ENCODE peak calls at places on chromosomes 13 and 19, in nine cellular contexts. One of them, this sample, is unnamed.

GRCh38 chr13:24923305-24923640 is 159.3 kb downstream of the RNF17 start:
- DNase-seq in GM20000: peak
- DNase-seq in neural crest cell: no peak
- DNase-seq in smooth muscle cell of the brain vasculature: peak
- DNase-seq in T-helper 9 cell: no peak
- DNase-seq in NCI-H1694 treated with DMSO at 0.1 percent for 48 hours: peak
- DNase-seq in activated naive CD4-positive, alpha-beta T cell treated with anti-CD3 and anti-CD28 coated beads, Interleukin-2, amount 10 ng/mL, durations not matched to agents 7 days and 5 days: peak
- DNase-seq in nephron progenitor cell: no peak
- DNase-seq in WTC11: no peak
- DNase-seq in this sample: no peak

GRCh38 chr19:12628040-12629022 is 17.6 kb downstream of the ZNF791 start:
- DNase-seq in WTC11: no peak
- DNase-seq in smooth muscle cell of the brain vasculature: no peak
- DNase-seq in NCI-H1694 treated with DMSO at 0.1 percent for 48 hours: no peak
- DNase-seq in GM20000: no peak
- DNase-seq in T-helper 9 cell: no peak
- DNase-seq in neural crest cell: no peak
- DNase-seq in activated naive CD4-positive, alpha-beta T cell treated with anti-CD3 and anti-CD28 coated beads, Interleukin-2, amount 10 ng/mL, durations not matched to agents 7 days and 5 days: no peak
- DNase-seq in nephron progenitor cell: no peak
- DNase-seq in this sample: no peak

GRCh38 chr19:33634361-33635091 is 12.8 kb downstream of the CHST8 start:
- DNase-seq in T-helper 9 cell: no peak
- DNase-seq in nephron progenitor cell: no peak
- DNase-seq in smooth muscle cell of the brain vasculature: no peak
- DNase-seq in GM20000: no peak
- DNase-seq in neural crest cell: no peak
- DNase-seq in WTC11: no peak
- DNase-seq in activated naive CD4-positive, alpha-beta T cell treated with anti-CD3 and anti-CD28 coated beads, Interleukin-2, amount 10 ng/mL, durations not matched to agents 7 days and 5 days: no peak
- DNase-seq in NCI-H1694 treated with DMSO at 0.1 percent for 48 hours: no peak
- DNase-seq in this sample: peak

GRCh38 chr13:30042891-30043630 is 192.6 kb upstream of the UBL3 start:
- DNase-seq in NCI-H1694 treated with DMSO at 0.1 percent for 48 hours: no peak
- DNase-seq in GM20000: no peak
- DNase-seq in nephron progenitor cell: no peak
- DNase-seq in WTC11: no peak
- DNase-seq in T-helper 9 cell: no peak
- DNase-seq in neural crest cell: no peak
- DNase-seq in smooth muscle cell of the brain vasculature: no peak
- DNase-seq in activated naive CD4-positive, alpha-beta T cell treated with anti-CD3 and anti-CD28 coated beads, Interleukin-2, amount 10 ng/mL, durations not matched to agents 7 days and 5 days: no peak
- DNase-seq in this sample: no peak

GRCh38 chr13:61162636-61163035 is 253.0 kb downstream of the PCDH20 start:
- DNase-seq in WTC11: no peak
- DNase-seq in NCI-H1694 treated with DMSO at 0.1 percent for 48 hours: no peak
- DNase-seq in smooth muscle cell of the brain vasculature: no peak
- DNase-seq in activated naive CD4-positive, alpha-beta T cell treated with anti-CD3 and anti-CD28 coated beads, Interleukin-2, amount 10 ng/mL, durations not matched to agents 7 days and 5 days: no peak
- DNase-seq in nephron progenitor cell: no peak
- DNase-seq in neural crest cell: no peak
- DNase-seq in GM20000: no peak
- DNase-seq in T-helper 9 cell: no peak
- DNase-seq in this sample: no peak

GRCh38 chr13:85019121-85019520 is 780.1 kb downstream of the SLITRK6 start:
- DNase-seq in neural crest cell: no peak
- DNase-seq in T-helper 9 cell: no peak
- DNase-seq in NCI-H1694 treated with DMSO at 0.1 percent for 48 hours: no peak
- DNase-seq in smooth muscle cell of the brain vasculature: no peak
- DNase-seq in nephron progenitor cell: no peak
- DNase-seq in GM20000: no peak
- DNase-seq in WTC11: no peak
- DNase-seq in activated naive CD4-positive, alpha-beta T cell treated with anti-CD3 and anti-CD28 coated beads, Interleukin-2, amount 10 ng/mL, durations not matched to agents 7 days and 5 days: no peak
- DNase-seq in this sample: no peak

GRCh38 chr13:109628251-109628699 is 158.1 kb downstream of the IRS2 start:
- DNase-seq in T-helper 9 cell: no peak
- DNase-seq in WTC11: no peak
- DNase-seq in activated naive CD4-positive, alpha-beta T cell treated with anti-CD3 and anti-CD28 coated beads, Interleukin-2, amount 10 ng/mL, durations not matched to agents 7 days and 5 days: no peak
- DNase-seq in smooth muscle cell of the brain vasculature: no peak
- DNase-seq in neural crest cell: no peak
- DNase-seq in nephron progenitor cell: no peak
- DNase-seq in GM20000: no peak
- DNase-seq in NCI-H1694 treated with DMSO at 0.1 percent for 48 hours: no peak
- DNase-seq in this sample: no peak

GRCh38 chr13:32956595-32956933 is 59.7 kb upstream of the KL start:
- DNase-seq in neural crest cell: no peak
- DNase-seq in WTC11: no peak
- DNase-seq in smooth muscle cell of the brain vasculature: no peak
- DNase-seq in activated naive CD4-positive, alpha-beta T cell treated with anti-CD3 and anti-CD28 coated beads, Interleukin-2, amount 10 ng/mL, durations not matched to agents 7 days and 5 days: no peak
- DNase-seq in GM20000: no peak
- DNase-seq in T-helper 9 cell: no peak
- DNase-seq in NCI-H1694 treated with DMSO at 0.1 percent for 48 hours: no peak
- DNase-seq in nephron progenitor cell: no peak
- DNase-seq in this sample: no peak

GRCh38 chr13:84917252-84917878 is 881.9 kb downstream of the SLITRK6 start:
- DNase-seq in NCI-H1694 treated with DMSO at 0.1 percent for 48 hours: peak
- DNase-seq in neural crest cell: no peak
- DNase-seq in activated naive CD4-positive, alpha-beta T cell treated with anti-CD3 and anti-CD28 coated beads, Interleukin-2, amount 10 ng/mL, durations not matched to agents 7 days and 5 days: no peak
- DNase-seq in nephron progenitor cell: no peak
- DNase-seq in smooth muscle cell of the brain vasculature: no peak
- DNase-seq in GM20000: no peak
- DNase-seq in WTC11: no peak
- DNase-seq in T-helper 9 cell: no peak
- DNase-seq in this sample: no peak

GRCh38 chr13:100530645-100531044 is 57.9 kb downstream of the GGACT start:
- DNase-seq in activated naive CD4-positive, alpha-beta T cell treated with anti-CD3 and anti-CD28 coated beads, Interleukin-2, amount 10 ng/mL, durations not matched to agents 7 days and 5 days: no peak
- DNase-seq in smooth muscle cell of the brain vasculature: no peak
- DNase-seq in NCI-H1694 treated with DMSO at 0.1 percent for 48 hours: peak
- DNase-seq in nephron progenitor cell: no peak
- DNase-seq in GM20000: no peak
- DNase-seq in T-helper 9 cell: no peak
- DNase-seq in neural crest cell: no peak
- DNase-seq in WTC11: no peak
- DNase-seq in this sample: no peak

GRCh38 chr19:6616011-6616410 is 25.1 kb upstream of the CD70 start:
- DNase-seq in T-helper 9 cell: no peak
- DNase-seq in GM20000: no peak
- DNase-seq in WTC11: no peak
- DNase-seq in NCI-H1694 treated with DMSO at 0.1 percent for 48 hours: no peak
- DNase-seq in nephron progenitor cell: no peak
- DNase-seq in smooth muscle cell of the brain vasculature: no peak
- DNase-seq in activated naive CD4-positive, alpha-beta T cell treated with anti-CD3 and anti-CD28 coated beads, Interleukin-2, amount 10 ng/mL, durations not matched to agents 7 days and 5 days: no peak
- DNase-seq in neural crest cell: no peak
- DNase-seq in this sample: no peak

GRCh38 chr19:41872775-41873647 is 4.1 kb upstream of the CD79A start:
- DNase-seq in WTC11: peak
- DNase-seq in NCI-H1694 treated with DMSO at 0.1 percent for 48 hours: peak
- DNase-seq in GM20000: no peak
- DNase-seq in neural crest cell: peak
- DNase-seq in smooth muscle cell of the brain vasculature: no peak
- DNase-seq in activated naive CD4-positive, alpha-beta T cell treated with anti-CD3 and anti-CD28 coated beads, Interleukin-2, amount 10 ng/mL, durations not matched to agents 7 days and 5 days: peak
- DNase-seq in T-helper 9 cell: peak
- DNase-seq in nephron progenitor cell: peak
- DNase-seq in this sample: peak

GRCh38 chr13:30138511-30138910 is 168.8 kb downstream of the KATNAL1 start:
- DNase-seq in activated naive CD4-positive, alpha-beta T cell treated with anti-CD3 and anti-CD28 coated beads, Interleukin-2, amount 10 ng/mL, durations not matched to agents 7 days and 5 days: no peak
- DNase-seq in NCI-H1694 treated with DMSO at 0.1 percent for 48 hours: no peak
- DNase-seq in GM20000: no peak
- DNase-seq in WTC11: no peak
- DNase-seq in neural crest cell: no peak
- DNase-seq in nephron progenitor cell: no peak
- DNase-seq in smooth muscle cell of the brain vasculature: no peak
- DNase-seq in T-helper 9 cell: no peak
- DNase-seq in this sample: no peak

GRCh38 chr19:623175-623916 is 10.0 kb downstream of the POLRMT start:
- DNase-seq in nephron progenitor cell: no peak
- DNase-seq in activated naive CD4-positive, alpha-beta T cell treated with anti-CD3 and anti-CD28 coated beads, Interleukin-2, amount 10 ng/mL, durations not matched to agents 7 days and 5 days: no peak
- DNase-seq in T-helper 9 cell: no peak
- DNase-seq in GM20000: no peak
- DNase-seq in smooth muscle cell of the brain vasculature: no peak
- DNase-seq in WTC11: no peak
- DNase-seq in NCI-H1694 treated with DMSO at 0.1 percent for 48 hours: no peak
- DNase-seq in neural crest cell: no peak
- DNase-seq in this sample: no peak

GRCh38 chr13:113588394-113589111 is 4.0 kb downstream of the TFDP1 start:
- DNase-seq in GM20000: no peak
- DNase-seq in activated naive CD4-positive, alpha-beta T cell treated with anti-CD3 and anti-CD28 coated beads, Interleukin-2, amount 10 ng/mL, durations not matched to agents 7 days and 5 days: no peak
- DNase-seq in neural crest cell: no peak
- DNase-seq in T-helper 9 cell: no peak
- DNase-seq in NCI-H1694 treated with DMSO at 0.1 percent for 48 hours: no peak
- DNase-seq in nephron progenitor cell: no peak
- DNase-seq in smooth muscle cell of the brain vasculature: no peak
- DNase-seq in WTC11: no peak
- DNase-seq in this sample: no peak

GRCh38 chr13:110444226-110444653 is 117.3 kb downstream of the RAB20 start:
- DNase-seq in T-helper 9 cell: no peak
- DNase-seq in nephron progenitor cell: no peak
- DNase-seq in activated naive CD4-positive, alpha-beta T cell treated with anti-CD3 and anti-CD28 coated beads, Interleukin-2, amount 10 ng/mL, durations not matched to agents 7 days and 5 days: peak
- DNase-seq in neural crest cell: no peak
- DNase-seq in WTC11: no peak
- DNase-seq in smooth muscle cell of the brain vasculature: no peak
- DNase-seq in NCI-H1694 treated with DMSO at 0.1 percent for 48 hours: no peak
- DNase-seq in GM20000: no peak
- DNase-seq in this sample: no peak

GRCh38 chr19:20151617-20152145 is 15.3 kb upstream of the ZNF486 start:
- DNase-seq in neural crest cell: no peak
- DNase-seq in activated naive CD4-positive, alpha-beta T cell treated with anti-CD3 and anti-CD28 coated beads, Interleukin-2, amount 10 ng/mL, durations not matched to agents 7 days and 5 days: no peak
- DNase-seq in T-helper 9 cell: no peak
- DNase-seq in WTC11: no peak
- DNase-seq in nephron progenitor cell: no peak
- DNase-seq in smooth muscle cell of the brain vasculature: no peak
- DNase-seq in GM20000: no peak
- DNase-seq in NCI-H1694 treated with DMSO at 0.1 percent for 48 hours: no peak
- DNase-seq in this sample: no peak

GRCh38 chr13:60572855-60573254 is 175.8 kb downstream of the TDRD3 start:
- DNase-seq in T-helper 9 cell: no peak
- DNase-seq in WTC11: no peak
- DNase-seq in nephron progenitor cell: peak
- DNase-seq in neural crest cell: no peak
- DNase-seq in GM20000: no peak
- DNase-seq in NCI-H1694 treated with DMSO at 0.1 percent for 48 hours: no peak
- DNase-seq in smooth muscle cell of the brain vasculature: no peak
- DNase-seq in activated naive CD4-positive, alpha-beta T cell treated with anti-CD3 and anti-CD28 coated beads, Interleukin-2, amount 10 ng/mL, durations not matched to agents 7 days and 5 days: no peak
- DNase-seq in this sample: no peak

GRCh38 chr13:79810671-79811070 is 329.7 kb downstream of the NDFIP2 start:
- DNase-seq in activated naive CD4-positive, alpha-beta T cell treated with anti-CD3 and anti-CD28 coated beads, Interleukin-2, amount 10 ng/mL, durations not matched to agents 7 days and 5 days: no peak
- DNase-seq in WTC11: no peak
- DNase-seq in NCI-H1694 treated with DMSO at 0.1 percent for 48 hours: no peak
- DNase-seq in smooth muscle cell of the brain vasculature: no peak
- DNase-seq in neural crest cell: no peak
- DNase-seq in GM20000: no peak
- DNase-seq in nephron progenitor cell: no peak
- DNase-seq in T-helper 9 cell: no peak
- DNase-seq in this sample: no peak

GRCh38 chr13:112066624-112067004 is 335 bp upstream of the SOX1 start:
- DNase-seq in NCI-H1694 treated with DMSO at 0.1 percent for 48 hours: no peak
- DNase-seq in T-helper 9 cell: peak
- DNase-seq in smooth muscle cell of the brain vasculature: no peak
- DNase-seq in WTC11: peak
- DNase-seq in GM20000: no peak
- DNase-seq in activated naive CD4-positive, alpha-beta T cell treated with anti-CD3 and anti-CD28 coated beads, Interleukin-2, amount 10 ng/mL, durations not matched to agents 7 days and 5 days: peak
- DNase-seq in nephron progenitor cell: peak
- DNase-seq in neural crest cell: peak
- DNase-seq in this sample: peak

GRCh38 chr13:88031980-88032562 is 360.9 kb downstream of the SLITRK5 start:
- DNase-seq in activated naive CD4-positive, alpha-beta T cell treated with anti-CD3 and anti-CD28 coated beads, Interleukin-2, amount 10 ng/mL, durations not matched to agents 7 days and 5 days: no peak
- DNase-seq in T-helper 9 cell: no peak
- DNase-seq in neural crest cell: no peak
- DNase-seq in GM20000: no peak
- DNase-seq in smooth muscle cell of the brain vasculature: no peak
- DNase-seq in nephron progenitor cell: no peak
- DNase-seq in WTC11: no peak
- DNase-seq in NCI-H1694 treated with DMSO at 0.1 percent for 48 hours: no peak
- DNase-seq in this sample: no peak

GRCh38 chr19:8459520-8460260 is 14.9 kb downstream of the HNRNPM start:
- DNase-seq in T-helper 9 cell: no peak
- DNase-seq in WTC11: no peak
- DNase-seq in nephron progenitor cell: no peak
- DNase-seq in neural crest cell: no peak
- DNase-seq in activated naive CD4-positive, alpha-beta T cell treated with anti-CD3 and anti-CD28 coated beads, Interleukin-2, amount 10 ng/mL, durations not matched to agents 7 days and 5 days: no peak
- DNase-seq in GM20000: no peak
- DNase-seq in smooth muscle cell of the brain vasculature: peak
- DNase-seq in NCI-H1694 treated with DMSO at 0.1 percent for 48 hours: no peak
- DNase-seq in this sample: no peak

GRCh38 chr13:24511019-24511823 is 1.4 kb downstream of the PARP4 start:
- DNase-seq in nephron progenitor cell: no peak
- DNase-seq in smooth muscle cell of the brain vasculature: no peak
- DNase-seq in NCI-H1694 treated with DMSO at 0.1 percent for 48 hours: no peak
- DNase-seq in GM20000: peak
- DNase-seq in neural crest cell: no peak
- DNase-seq in T-helper 9 cell: no peak
- DNase-seq in activated naive CD4-positive, alpha-beta T cell treated with anti-CD3 and anti-CD28 coated beads, Interleukin-2, amount 10 ng/mL, durations not matched to agents 7 days and 5 days: peak
- DNase-seq in WTC11: no peak
- DNase-seq in this sample: peak

GRCh38 chr19:2251577-2252480 is 2.7 kb downstream of the AMH start:
- DNase-seq in smooth muscle cell of the brain vasculature: no peak
- DNase-seq in T-helper 9 cell: no peak
- DNase-seq in activated naive CD4-positive, alpha-beta T cell treated with anti-CD3 and anti-CD28 coated beads, Interleukin-2, amount 10 ng/mL, durations not matched to agents 7 days and 5 days: no peak
- DNase-seq in nephron progenitor cell: no peak
- DNase-seq in WTC11: no peak
- DNase-seq in neural crest cell: no peak
- DNase-seq in NCI-H1694 treated with DMSO at 0.1 percent for 48 hours: no peak
- DNase-seq in GM20000: peak
- DNase-seq in this sample: no peak

GRCh38 chr19:3186377-3186688 is 603 bp downstream of the NCLN start:
- DNase-seq in activated naive CD4-positive, alpha-beta T cell treated with anti-CD3 and anti-CD28 coated beads, Interleukin-2, amount 10 ng/mL, durations not matched to agents 7 days and 5 days: peak
- DNase-seq in smooth muscle cell of the brain vasculature: no peak
- DNase-seq in NCI-H1694 treated with DMSO at 0.1 percent for 48 hours: no peak
- DNase-seq in WTC11: no peak
- DNase-seq in nephron progenitor cell: peak
- DNase-seq in T-helper 9 cell: no peak
- DNase-seq in neural crest cell: no peak
- DNase-seq in GM20000: no peak
- DNase-seq in this sample: no peak

GRCh38 chr13:30415430-30416030 is 6.8 kb upstream of the UBE2L5 start:
- DNase-seq in activated naive CD4-positive, alpha-beta T cell treated with anti-CD3 and anti-CD28 coated beads, Interleukin-2, amount 10 ng/mL, durations not matched to agents 7 days and 5 days: no peak
- DNase-seq in T-helper 9 cell: no peak
- DNase-seq in GM20000: no peak
- DNase-seq in WTC11: no peak
- DNase-seq in NCI-H1694 treated with DMSO at 0.1 percent for 48 hours: no peak
- DNase-seq in neural crest cell: no peak
- DNase-seq in nephron progenitor cell: no peak
- DNase-seq in smooth muscle cell of the brain vasculature: no peak
- DNase-seq in this sample: no peak

GRCh38 chr13:50845211-50845610 is 1.7 kb upstream of the DLEU7 start:
- DNase-seq in smooth muscle cell of the brain vasculature: peak
- DNase-seq in T-helper 9 cell: no peak
- DNase-seq in WTC11: no peak
- DNase-seq in NCI-H1694 treated with DMSO at 0.1 percent for 48 hours: no peak
- DNase-seq in activated naive CD4-positive, alpha-beta T cell treated with anti-CD3 and anti-CD28 coated beads, Interleukin-2, amount 10 ng/mL, durations not matched to agents 7 days and 5 days: no peak
- DNase-seq in nephron progenitor cell: no peak
- DNase-seq in neural crest cell: no peak
- DNase-seq in GM20000: no peak
- DNase-seq in this sample: no peak

GRCh38 chr19:8631425-8631819 is 989 bp downstream of the NFILZ start:
- DNase-seq in T-helper 9 cell: no peak
- DNase-seq in NCI-H1694 treated with DMSO at 0.1 percent for 48 hours: no peak
- DNase-seq in smooth muscle cell of the brain vasculature: peak
- DNase-seq in GM20000: peak
- DNase-seq in activated naive CD4-positive, alpha-beta T cell treated with anti-CD3 and anti-CD28 coated beads, Interleukin-2, amount 10 ng/mL, durations not matched to agents 7 days and 5 days: no peak
- DNase-seq in nephron progenitor cell: peak
- DNase-seq in neural crest cell: no peak
- DNase-seq in WTC11: no peak
- DNase-seq in this sample: no peak

GRCh38 chr13:113297370-113297871 is 382 bp downstream of the LAMP1 start:
- DNase-seq in WTC11: no peak
- DNase-seq in activated naive CD4-positive, alpha-beta T cell treated with anti-CD3 and anti-CD28 coated beads, Interleukin-2, amount 10 ng/mL, durations not matched to agents 7 days and 5 days: peak
- DNase-seq in GM20000: peak
- DNase-seq in nephron progenitor cell: no peak
- DNase-seq in T-helper 9 cell: peak
- DNase-seq in neural crest cell: no peak
- DNase-seq in smooth muscle cell of the brain vasculature: no peak
- DNase-seq in NCI-H1694 treated with DMSO at 0.1 percent for 48 hours: no peak
- DNase-seq in this sample: no peak

GRCh38 chr13:38872693-38873092 is 117.9 kb downstream of the STOML3 start:
- DNase-seq in NCI-H1694 treated with DMSO at 0.1 percent for 48 hours: no peak
- DNase-seq in neural crest cell: peak
- DNase-seq in T-helper 9 cell: no peak
- DNase-seq in GM20000: peak
- DNase-seq in WTC11: peak
- DNase-seq in activated naive CD4-positive, alpha-beta T cell treated with anti-CD3 and anti-CD28 coated beads, Interleukin-2, amount 10 ng/mL, durations not matched to agents 7 days and 5 days: peak
- DNase-seq in smooth muscle cell of the brain vasculature: no peak
- DNase-seq in nephron progenitor cell: peak
- DNase-seq in this sample: peak

This sample was measured in islet precursor cell.